ENCODE peak calls at places on chromosome 12, in nine cellular contexts. One of them, this sample, is unnamed.

GRCh38 chr12:93322784-93323183 is 54.9 kb upstream of the NUDT4 start:
- DNase-seq in Peyer's patch: no peak
- DNase-seq in pancreas: no peak
- DNase-seq in B cell: no peak
- DNase-seq in heart right ventricle: no peak
- DNase-seq in RWPE1: peak; percentile 48
- DNase-seq in HCT116: no peak
- DNase-seq in cardiac muscle cell: no peak
- DNase-seq in foreskin keratinocyte: peak; percentile 74
- DNase-seq in this sample: no peak

GRCh38 chr12:109734219-109735000 is 20.8 kb downstream of the FAM222A start:
- DNase-seq in Peyer's patch: peak; percentile 47
- DNase-seq in pancreas: peak; percentile 11
- DNase-seq in B cell: no peak
- DNase-seq in heart right ventricle: peak; percentile 45
- DNase-seq in RWPE1: no peak
- DNase-seq in HCT116: no peak
- DNase-seq in cardiac muscle cell: no peak
- DNase-seq in foreskin keratinocyte: no peak
- DNase-seq in this sample: peak; percentile 39

GRCh38 chr12:53989227-53990113 is 4.5 kb downstream of the HOXC10 start:
- DNase-seq in Peyer's patch: no peak
- DNase-seq in pancreas: no peak
- DNase-seq in B cell: no peak
- DNase-seq in heart right ventricle: no peak
- DNase-seq in RWPE1: no peak
- DNase-seq in HCT116: no peak
- DNase-seq in cardiac muscle cell: peak; percentile 45
- DNase-seq in foreskin keratinocyte: peak; percentile 55
- DNase-seq in this sample: no peak

GRCh38 chr12:71799105-71799504 is 40.5 kb upstream of the TBC1D15 start:
- DNase-seq in Peyer's patch: no peak
- DNase-seq in pancreas: no peak
- DNase-seq in B cell: no peak
- DNase-seq in heart right ventricle: no peak
- DNase-seq in RWPE1: peak; percentile 6
- DNase-seq in HCT116: no peak
- DNase-seq in cardiac muscle cell: peak; percentile 1
- DNase-seq in foreskin keratinocyte: peak; percentile 16
- DNase-seq in this sample: no peak

GRCh38 chr12:70355972-70356371 is 10.1 kb upstream of the KCNMB4 start:
- DNase-seq in Peyer's patch: no peak
- DNase-seq in pancreas: no peak
- DNase-seq in B cell: no peak
- DNase-seq in heart right ventricle: no peak
- DNase-seq in RWPE1: no peak
- DNase-seq in HCT116: no peak
- DNase-seq in cardiac muscle cell: no peak
- DNase-seq in foreskin keratinocyte: no peak
- DNase-seq in this sample: no peak

GRCh38 chr12:53211476-53212381 is 4.7 kb upstream of the ITGB7 start:
- DNase-seq in Peyer's patch: no peak
- DNase-seq in pancreas: no peak
- DNase-seq in B cell: no peak
- DNase-seq in heart right ventricle: no peak
- DNase-seq in RWPE1: no peak
- DNase-seq in HCT116: no peak
- DNase-seq in cardiac muscle cell: no peak
- DNase-seq in foreskin keratinocyte: no peak
- DNase-seq in this sample: no peak

GRCh38 chr12:95218164-95218851 is 701 bp downstream of the VEZT start:
- DNase-seq in Peyer's patch: no peak
- DNase-seq in pancreas: no peak
- DNase-seq in B cell: peak; percentile 23
- DNase-seq in heart right ventricle: no peak
- DNase-seq in RWPE1: peak; percentile 79
- DNase-seq in HCT116: no peak
- DNase-seq in cardiac muscle cell: no peak
- DNase-seq in foreskin keratinocyte: peak; percentile 83
- DNase-seq in this sample: no peak

GRCh38 chr12:79056775-79057174 is 192.2 kb downstream of the SYT1 start:
- DNase-seq in Peyer's patch: no peak
- DNase-seq in pancreas: no peak
- DNase-seq in B cell: no peak
- DNase-seq in heart right ventricle: no peak
- DNase-seq in RWPE1: no peak
- DNase-seq in HCT116: no peak
- DNase-seq in cardiac muscle cell: no peak
- DNase-seq in foreskin keratinocyte: no peak
- DNase-seq in this sample: no peak

GRCh38 chr12:111448266-111448830 is 42.6 kb downstream of the SH2B3 start:
- DNase-seq in Peyer's patch: peak; percentile 40
- DNase-seq in pancreas: no peak
- DNase-seq in B cell: no peak
- DNase-seq in heart right ventricle: no peak
- DNase-seq in RWPE1: no peak
- DNase-seq in HCT116: no peak
- DNase-seq in cardiac muscle cell: no peak
- DNase-seq in foreskin keratinocyte: no peak
- DNase-seq in this sample: no peak

GRCh38 chr12:50538178-50538577 is 33.4 kb downstream of the DIP2B start:
- DNase-seq in Peyer's patch: no peak
- DNase-seq in pancreas: no peak
- DNase-seq in B cell: no peak
- DNase-seq in heart right ventricle: no peak
- DNase-seq in RWPE1: no peak
- DNase-seq in HCT116: no peak
- DNase-seq in cardiac muscle cell: no peak
- DNase-seq in foreskin keratinocyte: no peak
- DNase-seq in this sample: no peak

GRCh38 chr12:6070472-6071257 is 53.8 kb downstream of the VWF start:
- DNase-seq in Peyer's patch: peak; percentile 66
- DNase-seq in pancreas: no peak
- DNase-seq in B cell: no peak
- DNase-seq in heart right ventricle: no peak
- DNase-seq in RWPE1: no peak
- DNase-seq in HCT116: no peak
- DNase-seq in cardiac muscle cell: no peak
- DNase-seq in foreskin keratinocyte: no peak
- DNase-seq in this sample: no peak

DNA sequence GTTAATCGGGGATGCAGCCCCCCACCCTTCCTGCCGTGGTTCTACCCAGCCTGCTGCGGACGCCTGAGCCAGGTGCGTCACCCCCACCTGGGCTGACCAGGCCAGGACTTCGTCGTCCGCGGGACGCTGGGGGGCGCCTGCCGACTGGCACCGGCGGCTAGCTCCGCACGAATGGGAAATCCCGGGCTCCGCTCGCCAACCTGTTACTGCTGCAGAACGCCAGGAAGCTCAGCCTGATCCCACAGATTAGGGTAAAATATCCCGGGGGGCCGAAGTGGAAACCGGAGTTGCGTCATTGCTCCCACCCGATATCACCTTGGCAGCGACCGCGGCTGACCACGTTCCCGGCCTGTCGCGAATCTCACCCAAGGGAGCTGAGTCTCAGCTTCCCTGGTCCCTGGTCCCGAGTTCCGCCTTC is 528 bp upstream of the VDR start:
- DNase-seq in Peyer's patch: peak; percentile 84
- DNase-seq in pancreas: peak; percentile 89
- DNase-seq in B cell: no peak
- DNase-seq in heart right ventricle: peak; percentile 34
- DNase-seq in RWPE1: peak; percentile 76
- DNase-seq in HCT116: no peak
- DNase-seq in cardiac muscle cell: peak; percentile 60
- DNase-seq in foreskin keratinocyte: no peak
- DNase-seq in this sample: peak; percentile 51
- TF ChIP-seq CTCF in Peyer's patch: peak; percentile 68
- TF ChIP-seq CTCF in pancreas: peak; percentile 31
- TF ChIP-seq CTCF in B cell: peak; percentile 43
- TF ChIP-seq CTCF in heart right ventricle: peak; percentile 37
- TF ChIP-seq CTCF in RWPE1: peak; percentile 51
- TF ChIP-seq CTCF in HCT116: peak; percentile 66
- TF ChIP-seq CTCF in cardiac muscle cell: peak; percentile 50
- TF ChIP-seq CTCF in foreskin keratinocyte: peak; percentile 72
- TF ChIP-seq CTCF in this sample: peak; percentile 17

GRCh38 chr12:65568517-65568916 is 255.8 kb upstream of the HMGA2 start:
- DNase-seq in Peyer's patch: no peak
- DNase-seq in pancreas: no peak
- DNase-seq in B cell: no peak
- DNase-seq in heart right ventricle: no peak
- DNase-seq in RWPE1: peak; percentile 67
- DNase-seq in HCT116: no peak
- DNase-seq in cardiac muscle cell: no peak
- DNase-seq in foreskin keratinocyte: peak; percentile 71
- DNase-seq in this sample: no peak

GRCh38 chr12:65561798-65562382 is 262.4 kb upstream of the HMGA2 start:
- DNase-seq in Peyer's patch: no peak
- DNase-seq in pancreas: no peak
- DNase-seq in B cell: no peak
- DNase-seq in heart right ventricle: no peak
- DNase-seq in RWPE1: no peak
- DNase-seq in HCT116: no peak
- DNase-seq in cardiac muscle cell: no peak
- DNase-seq in foreskin keratinocyte: no peak
- DNase-seq in this sample: no peak

GRCh38 chr12:65566776-65567175 is 257.5 kb upstream of the HMGA2 start:
- DNase-seq in Peyer's patch: no peak
- DNase-seq in pancreas: no peak
- DNase-seq in B cell: no peak
- DNase-seq in heart right ventricle: no peak
- DNase-seq in RWPE1: no peak
- DNase-seq in HCT116: no peak
- DNase-seq in cardiac muscle cell: no peak
- DNase-seq in foreskin keratinocyte: no peak
- DNase-seq in this sample: no peak

GRCh38 chr12:65567820-65568219 is 256.5 kb upstream of the HMGA2 start:
- DNase-seq in Peyer's patch: no peak
- DNase-seq in pancreas: no peak
- DNase-seq in B cell: no peak
- DNase-seq in heart right ventricle: no peak
- DNase-seq in RWPE1: no peak
- DNase-seq in HCT116: no peak
- DNase-seq in cardiac muscle cell: no peak
- DNase-seq in foreskin keratinocyte: no peak
- DNase-seq in this sample: no peak

DNA sequence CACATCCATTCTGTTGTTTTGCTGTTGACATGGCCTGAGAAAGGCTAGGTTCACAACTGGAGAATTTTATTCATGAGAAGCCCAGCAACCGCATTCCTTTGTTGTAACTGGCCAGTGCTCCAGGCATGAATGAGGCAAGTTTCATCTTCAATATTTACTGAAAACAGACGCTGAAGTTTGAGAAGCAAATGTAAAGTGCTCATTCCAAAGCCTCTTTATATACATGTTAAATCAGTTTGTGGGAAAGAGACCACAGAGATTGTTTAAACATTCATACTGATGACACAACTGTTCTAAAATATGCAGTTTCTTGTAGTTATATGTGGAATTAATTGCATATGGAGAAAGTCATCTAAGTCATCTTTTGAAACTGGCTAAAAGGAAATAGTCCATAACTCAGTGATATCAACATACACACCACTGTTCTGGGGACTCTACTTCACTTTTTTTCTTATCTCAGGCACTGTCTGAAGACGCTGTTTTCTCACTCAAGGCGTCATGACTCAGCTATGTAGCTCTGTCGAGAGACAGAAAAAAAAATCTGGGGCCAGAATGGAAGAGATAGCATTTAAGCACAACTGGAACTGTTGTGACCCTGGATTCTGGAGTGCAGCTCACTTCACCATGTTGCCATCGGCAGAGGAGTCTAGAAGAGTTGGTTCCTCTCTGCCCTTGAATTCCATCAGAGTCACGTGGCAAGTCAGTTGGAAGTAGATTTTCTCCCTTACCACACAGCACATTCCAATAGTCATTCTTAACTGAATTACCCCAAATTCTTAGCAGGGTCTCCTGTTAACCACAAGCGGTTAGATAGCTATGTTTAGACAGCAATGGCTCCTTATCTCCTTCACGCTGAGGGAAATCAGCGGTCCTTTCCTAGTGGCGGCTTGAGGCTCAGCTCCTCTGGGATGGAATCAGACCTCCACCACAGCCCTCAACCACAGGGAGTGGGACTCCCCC is 258.4 kb upstream of the HMGA2 start:
- DNase-seq in Peyer's patch: no peak
- DNase-seq in pancreas: no peak
- DNase-seq in B cell: no peak
- DNase-seq in heart right ventricle: no peak
- DNase-seq in RWPE1: no peak
- DNase-seq in HCT116: no peak
- DNase-seq in cardiac muscle cell: peak; percentile 35
- DNase-seq in foreskin keratinocyte: peak; percentile 65
- DNase-seq in this sample: no peak
- TF ChIP-seq CTCF in Peyer's patch: no peak
- TF ChIP-seq CTCF in pancreas: no peak
- TF ChIP-seq CTCF in B cell: no peak
- TF ChIP-seq CTCF in heart right ventricle: no peak
- TF ChIP-seq CTCF in RWPE1: no peak
- TF ChIP-seq CTCF in HCT116: no peak
- TF ChIP-seq CTCF in cardiac muscle cell: peak; percentile 14
- TF ChIP-seq CTCF in foreskin keratinocyte: no peak
- TF ChIP-seq CTCF in this sample: no peak

DNA sequence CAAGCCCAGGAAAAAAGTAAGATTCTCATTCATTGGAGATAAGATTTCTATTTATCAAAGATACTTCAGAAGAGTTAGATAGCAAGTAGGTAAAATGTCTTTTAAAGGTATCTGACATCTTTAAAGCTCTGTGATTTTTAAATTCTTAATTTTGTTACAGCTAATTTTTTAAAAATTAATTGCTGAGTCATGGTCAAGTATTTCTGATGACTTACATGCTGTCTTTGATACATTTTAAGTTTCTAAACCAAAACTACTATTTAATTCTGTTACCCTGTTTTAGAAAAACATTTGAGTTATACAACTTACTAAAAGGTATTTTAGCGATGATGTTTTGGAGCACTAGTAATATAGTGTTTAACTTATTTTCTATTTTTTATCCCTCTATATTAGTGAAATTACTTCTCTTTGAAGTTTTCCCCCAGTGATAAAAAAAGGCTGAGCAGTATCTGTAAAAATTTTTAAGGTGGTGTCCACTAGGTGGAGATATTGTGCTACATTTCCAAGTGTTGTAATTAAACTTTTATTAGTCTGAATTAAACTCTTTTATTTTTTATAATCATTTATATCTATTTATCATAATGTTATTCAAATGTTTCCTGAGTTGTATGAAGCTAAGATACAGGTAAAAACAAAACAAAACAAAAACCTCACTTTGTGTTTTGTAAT is 11.5 kb downstream of the ALG10 start:
- DNase-seq in Peyer's patch: no peak
- DNase-seq in pancreas: no peak
- DNase-seq in B cell: peak; percentile 4
- DNase-seq in heart right ventricle: no peak
- DNase-seq in RWPE1: peak; percentile 11
- DNase-seq in HCT116: peak; percentile 13
- DNase-seq in cardiac muscle cell: peak; percentile 44
- DNase-seq in foreskin keratinocyte: peak; percentile 13
- DNase-seq in this sample: no peak
- TF ChIP-seq CTCF in Peyer's patch: peak; percentile 37
- TF ChIP-seq CTCF in pancreas: peak; percentile 31
- TF ChIP-seq CTCF in B cell: peak; percentile 79
- TF ChIP-seq CTCF in heart right ventricle: peak; percentile 59
- TF ChIP-seq CTCF in RWPE1: peak; percentile 63
- TF ChIP-seq CTCF in HCT116: peak; percentile 32
- TF ChIP-seq CTCF in cardiac muscle cell: peak; percentile 55
- TF ChIP-seq CTCF in foreskin keratinocyte: peak; percentile 65
- TF ChIP-seq CTCF in this sample: peak; percentile 50

GRCh38 chr12:76085159-76085868 is 829 bp upstream of the NAP1L1 start:
- DNase-seq in Peyer's patch: no peak
- DNase-seq in pancreas: no peak
- DNase-seq in B cell: peak; percentile 64
- DNase-seq in heart right ventricle: no peak
- DNase-seq in RWPE1: no peak
- DNase-seq in HCT116: no peak
- DNase-seq in cardiac muscle cell: peak; percentile 27
- DNase-seq in foreskin keratinocyte: no peak
- DNase-seq in this sample: no peak
- TF ChIP-seq CTCF in Peyer's patch: no peak
- TF ChIP-seq CTCF in pancreas: no peak
- TF ChIP-seq CTCF in B cell: peak; percentile 46
- TF ChIP-seq CTCF in heart right ventricle: peak; percentile 7
- TF ChIP-seq CTCF in RWPE1: peak; percentile 44
- TF ChIP-seq CTCF in HCT116: no peak
- TF ChIP-seq CTCF in cardiac muscle cell: peak; percentile 34
- TF ChIP-seq CTCF in foreskin keratinocyte: peak; percentile 56
- TF ChIP-seq CTCF in this sample: no peak